ENCODE peak calls at places on chromosomes 2 and 18, in four cellular contexts. J is IMR-90, U is H9, I is trophoblast cell. S is an unnamed sample.

GRCh38 chr2:101340141-101340541 is 31.6 kb upstream of the RNF149 start:
- DNase-seq in J (peak), I (no peak), U (no peak), S (no peak)

GRCh38 chr2:10237392-10238321 is 65.0 kb upstream of the HPCAL1 start:
- DNase-seq in U (no peak), J (no peak), I (no peak), S (no peak)

GRCh38 chr2:10897956-10898355 is 13.8 kb upstream of the KCNF1 start:
- DNase-seq in U (no peak), I (no peak), J (peak), S (no peak)

GRCh38 chr2:71795486-71795885 is 342.1 kb downstream of the DYSF start:
- DNase-seq in I (no peak), J (no peak), U (no peak), S (no peak)

GRCh38 chr2:112519506-112519905 is 22.8 kb upstream of the POLR1B start:
- DNase-seq in J (no peak), U (no peak), I (no peak), S (no peak)

GRCh38 chr18:48913201-48913600 is 37.6 kb downstream of the SMAD7 start:
- DNase-seq in I (no peak), U (peak), J (no peak), S (no peak)

GRCh38 chr2:27911458-27912210 is 21.1 kb downstream of the BABAM2 start:
- DNase-seq in I (no peak), J (no peak), U (no peak), S (no peak)

GRCh38 chr18:59517446-59518171 is 158.5 kb upstream of the LMAN1 start:
- DNase-seq in J (peak), I (peak), U (no peak), S (peak)

GRCh38 chr2:96267159-96267971 is 1.3 kb downstream of the CIAO1 start:
- DNase-seq in J (peak), I (peak), U (peak), S (peak)

GRCh38 chr2:42100696-42101585 is 53.1 kb downstream of the PKDCC start:
- DNase-seq in I (peak), U (peak), J (peak), S (peak)

GRCh38 chr2:42095923-42096408 is 48.1 kb downstream of the PKDCC start:
- DNase-seq in U (no peak), I (peak), J (peak), S (peak)

GRCh38 chr2:42096869-42097591 is 49.2 kb downstream of the PKDCC start:
- DNase-seq in I (peak), U (no peak), J (no peak), S (no peak)

GRCh38 chr2:42099431-42100173 is 51.8 kb downstream of the PKDCC start:
- DNase-seq in I (no peak), J (no peak), U (no peak), S (no peak)

GRCh38 chr2:42098571-42099430 is 51.0 kb downstream of the PKDCC start:
- DNase-seq in U (no peak), J (no peak), I (peak), S (no peak)
- H4K91ac ChIP-seq in U (no peak), J (peak), I (peak), S (no peak)

GRCh38 chr2:117379928-117380327 is 434.6 kb upstream of the DDX18 start:
- DNase-seq in I (no peak), U (no peak), J (no peak), S (no peak)

GRCh38 chr2:117378653-117379052 is 435.8 kb upstream of the DDX18 start:
- DNase-seq in J (no peak), U (no peak), I (no peak), S (no peak)
- H4K91ac ChIP-seq in J (no peak), U (no peak), I (no peak), S (no peak)

GRCh38 chr2:75130171-75130570 is 69.1 kb downstream of the TACR1 start:
- DNase-seq in I (no peak), J (no peak), U (peak), S (peak)
- H4K91ac ChIP-seq in I (no peak), J (no peak), U (no peak), S (no peak)

DNA sequence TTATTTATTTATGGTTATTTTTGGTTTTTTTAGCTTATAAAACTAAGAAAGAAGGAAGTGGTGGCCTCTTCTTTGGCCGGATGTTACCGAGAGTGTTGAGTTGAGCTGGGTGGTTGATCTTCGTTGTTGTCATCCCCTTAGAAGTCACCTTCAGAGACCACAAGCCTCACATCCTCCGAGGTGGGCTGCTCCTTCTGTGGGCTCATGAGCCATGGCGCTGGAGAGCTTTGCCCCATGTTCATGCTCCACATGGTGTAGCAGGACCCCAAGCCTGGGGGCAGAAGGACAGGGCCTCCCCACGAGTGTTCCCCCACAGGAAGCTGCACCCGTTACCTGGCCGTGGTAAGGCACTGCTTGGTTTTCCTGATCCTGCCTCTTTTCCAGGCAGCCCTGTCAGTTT is 23.4 kb downstream of the SNTG2 start:
- DNase-seq in I (no peak), U (no peak), J (no peak), S (no peak)
- H4K91ac ChIP-seq in I (no peak), U (no peak), J (no peak), S (no peak)

GRCh38 chr18:57792741-57793629 is 10.1 kb downstream of the ATP8B1 start:
- DNase-seq in J (no peak), U (no peak), I (no peak), S (no peak)
- H4K91ac ChIP-seq in J (peak), U (no peak), I (no peak), S (no peak)

GRCh38 chr2:233973786-233974185 is 56.6 kb downstream of the TRPM8 start:
- DNase-seq in U (no peak), J (no peak), I (no peak), S (no peak)

GRCh38 chr2:233976690-233977294 is 59.6 kb downstream of the TRPM8 start:
- DNase-seq in J (peak), U (no peak), I (peak), S (no peak)

GRCh38 chr2:233972941-233973575 is 55.9 kb downstream of the TRPM8 start:
- DNase-seq in J (no peak), I (peak), U (no peak), S (no peak)

GRCh38 chr2:233976087-233976486 is 58.9 kb downstream of the TRPM8 start:
- DNase-seq in J (no peak), I (no peak), U (no peak), S (no peak)

DNA sequence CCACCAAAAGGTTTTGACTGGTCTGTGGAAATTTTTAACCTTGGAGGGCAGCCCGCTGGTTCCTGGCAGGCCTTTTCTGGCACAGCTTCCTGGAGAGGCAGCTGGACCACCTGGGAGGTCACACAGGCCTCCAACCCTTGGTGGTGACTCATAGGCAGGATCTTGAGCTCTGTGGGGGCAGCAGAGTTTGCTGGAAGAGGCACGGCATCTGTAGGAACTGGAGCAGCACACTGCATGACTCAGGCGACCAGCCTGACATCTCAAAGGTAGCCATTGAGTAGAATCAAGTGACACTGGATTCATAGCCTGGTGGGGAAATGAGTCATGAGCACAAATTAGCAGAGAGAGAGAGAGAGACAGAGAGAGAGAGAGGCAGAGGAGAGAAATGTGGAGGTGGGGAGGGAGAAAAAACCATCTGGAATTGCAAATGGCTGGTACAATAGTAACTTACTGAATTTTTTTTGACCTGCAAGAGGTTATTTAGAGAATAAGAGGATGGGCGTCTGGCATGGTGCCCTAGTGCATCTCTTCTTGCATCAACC is 57.4 kb downstream of the TRPM8 start:
- DNase-seq in I (peak), U (no peak), J (peak), S (peak)
- H4K91ac ChIP-seq in I (no peak), U (no peak), J (peak), S (no peak)

GRCh38 chr2:105936954-105937353 is 192.2 kb downstream of the NCK2 start:
- DNase-seq in U (no peak), I (no peak), J (no peak), S (no peak)
- H4K91ac ChIP-seq in U (no peak), I (no peak), J (no peak), S (no peak)

GRCh38 chr2:46984642-46985476 is 69.3 kb upstream of the MCFD2 start:
- DNase-seq in I (peak), U (no peak), J (peak), S (no peak)
- H4K91ac ChIP-seq in I (peak), U (no peak), J (peak), S (no peak)

DNA sequence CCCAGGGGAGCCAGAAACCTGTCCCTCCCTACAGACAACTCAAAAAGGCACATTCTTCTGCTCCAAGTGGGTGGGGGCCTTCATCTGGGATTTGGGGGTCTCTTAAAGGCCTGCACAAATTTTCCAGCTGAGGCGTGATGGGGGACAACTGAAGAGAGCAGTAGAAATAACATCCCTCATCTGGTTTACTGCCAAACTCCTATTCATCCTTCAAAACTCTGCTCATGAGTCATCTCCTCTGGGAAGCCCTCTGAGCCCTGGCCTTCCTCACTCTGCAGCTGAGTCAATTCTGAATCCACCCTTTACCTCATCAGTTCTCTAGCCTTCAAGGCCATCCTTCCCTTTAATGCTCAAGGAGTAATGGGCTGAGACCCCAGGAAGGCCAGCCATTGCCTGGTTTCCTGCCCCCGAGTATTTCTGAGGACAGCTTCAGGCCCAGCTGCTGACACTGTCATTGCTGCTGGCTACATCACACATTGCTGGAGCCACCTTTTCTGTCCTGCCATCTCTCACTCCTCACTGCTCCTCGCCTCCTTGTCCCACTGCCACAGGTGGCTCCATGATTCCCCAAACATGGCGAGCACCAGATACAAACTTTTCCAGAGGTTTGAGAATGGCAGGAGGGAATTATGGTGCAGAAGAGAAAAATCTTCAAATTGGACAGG is 32.2 kb upstream of the GLI2 start:
- DNase-seq in U (no peak), I (peak), J (peak), S (no peak)
- H4K91ac ChIP-seq in U (no peak), I (no peak), J (peak), S (no peak)

S was measured in H1.